ENCODE peak calls at places on chromosomes 4 and X, in eight cellular contexts. R is NCI-H774, T is mammary epithelial cell, Y is endodermal cell, X is AG04450, H is NAMALWA, K is tibial nerve, A is HS-5. L is an unnamed sample.

GRCh38 chrX:15973299-15973698 is 118.7 kb upstream of the AP1S2 start:
- DNase-seq in R (no peak), T (peak), Y (peak), X (no peak), H (peak), K (no peak), A (no peak), L (peak)

GRCh38 chrX:10597871-10598270 is 22.5 kb downstream of the MID1 start:
- DNase-seq in R (no peak), T (no peak), Y (peak), X (no peak), H (peak), K (no peak), A (no peak), L (peak)

GRCh38 chr4:37722000-37722638 is 35.9 kb upstream of the RELL1 start:
- DNase-seq in R (no peak), T (no peak), Y (no peak), X (no peak), H (no peak), K (no peak), A (no peak), L (no peak)

GRCh38 chr4:8379281-8379680 is 61.2 kb downstream of the ACOX3 start:
- DNase-seq in R (no peak), T (no peak), Y (no peak), X (no peak), H (no peak), K (no peak), A (no peak), L (no peak)

GRCh38 chr4:66555301-66555700 is 885.0 kb upstream of the EPHA5 start:
- DNase-seq in R (no peak), T (peak), Y (no peak), X (no peak), H (no peak), K (no peak), A (peak), L (no peak)

GRCh38 chr4:78749972-78750727 is 26.0 kb upstream of the BMP2K start:
- DNase-seq in R (no peak), T (no peak), Y (no peak), X (no peak), H (peak), K (no peak), A (no peak), L (no peak)

GRCh38 chr4:29320947-29321583 is 1399.1 kb upstream of the PCDH7 start:
- DNase-seq in R (no peak), T (no peak), Y (no peak), X (no peak), H (no peak), K (no peak), A (no peak), L (no peak)

GRCh38 chr4:82528074-82528473 is 33.7 kb downstream of the TMEM150C start:
- DNase-seq in R (no peak), T (no peak), Y (no peak), X (no peak), H (no peak), K (no peak), A (no peak), L (no peak)

GRCh38 chr4:113760094-113760851 is 1.3 kb downstream of the CAMK2D start:
- DNase-seq in R (no peak), T (peak), Y (peak), X (no peak), H (peak), K (peak), A (no peak), L (peak)

GRCh38 chr4:144580421-144580820 is 65.5 kb upstream of the HHIP start:
- DNase-seq in R (no peak), T (no peak), Y (no peak), X (no peak), H (no peak), K (no peak), A (no peak), L (no peak)

GRCh38 chr4:52926575-52926974 is 64.5 kb downstream of the RASL11B start:
- DNase-seq in R (no peak), T (no peak), Y (no peak), X (no peak), H (no peak), K (no peak), A (no peak), L (no peak)

GRCh38 chrX:15680401-15680800 is 15.8 kb upstream of the CLTRN start:
- DNase-seq in R (no peak), T (peak), Y (no peak), X (no peak), H (no peak), K (no peak), A (no peak), L (peak)

GRCh38 chr4:141074098-141074878 is 59.0 kb downstream of the RNF150 start:
- DNase-seq in R (no peak), T (no peak), Y (no peak), X (no peak), H (no peak), K (no peak), A (no peak), L (no peak)

GRCh38 chr4:164488114-164488513 is 265.8 kb upstream of the SMIM31 start:
- DNase-seq in R (no peak), T (peak), Y (no peak), X (no peak), H (no peak), K (no peak), A (no peak), L (no peak)

GRCh38 chrX:65750674-65751469 is 83.4 kb downstream of the MSN start:
- DNase-seq in R (no peak), T (no peak), Y (no peak), X (no peak), H (no peak), K (no peak), A (no peak), L (no peak)

GRCh38 chr4:79552311-79552710 is 144.3 kb upstream of the GK2 start:
- DNase-seq in R (no peak), T (no peak), Y (no peak), X (no peak), H (no peak), K (no peak), A (no peak), L (no peak)

GRCh38 chr4:124499266-124499665 is 213.3 kb downstream of the ANKRD50 start:
- DNase-seq in R (no peak), T (no peak), Y (no peak), X (no peak), H (no peak), K (no peak), A (no peak), L (no peak)

GRCh38 chr4:168515222-168516011 is 18.6 kb downstream of the PALLD start:
- DNase-seq in R (no peak), T (no peak), Y (no peak), X (no peak), H (no peak), K (no peak), A (no peak), L (no peak)

GRCh38 chrX:3962511-3963350 is 249.3 kb upstream of the PRKX start:
- DNase-seq in R (peak), T (peak), Y (peak), X (no peak), H (peak), K (peak), A (no peak), L (peak)

GRCh38 chr4:107391009-107391629 is 328.9 kb downstream of the PAPSS1 start:
- DNase-seq in R (no peak), T (no peak), Y (no peak), X (no peak), H (no peak), K (no peak), A (no peak), L (no peak)

GRCh38 chr4:107578321-107578720 is 141.7 kb downstream of the PAPSS1 start:
- DNase-seq in R (no peak), T (no peak), Y (no peak), X (peak), H (no peak), K (no peak), A (no peak), L (no peak)

GRCh38 chrX:22399793-22400192 is 127.1 kb downstream of the CBLL2 start:
- DNase-seq in R (no peak), T (peak), Y (no peak), X (no peak), H (no peak), K (no peak), A (no peak), L (peak)

GRCh38 chrX:68261060-68261672 is 172.1 kb downstream of the OPHN1 start:
- DNase-seq in R (no peak), T (peak), Y (no peak), X (no peak), H (no peak), K (peak), A (no peak), L (peak)

GRCh38 chrX:134604701-134605271 is 53.5 kb downstream of the PLAC1 start:
- DNase-seq in R (peak), T (peak), Y (no peak), X (no peak), H (no peak), K (no peak), A (no peak), L (peak)

GRCh38 chrX:53445977-53446376 is 11.8 kb upstream of the HSD17B10 start:
- DNase-seq in R (no peak), T (peak), Y (peak), X (no peak), H (peak), K (no peak), A (no peak), L (peak)

GRCh38 chrX:150486011-150486410 is 82.4 kb upstream of the MTM1 start:
- DNase-seq in R (no peak), T (peak), Y (peak), X (peak), H (peak), K (peak), A (no peak), L (peak)

GRCh38 chr4:139576219-139576618 is 20.2 kb upstream of the SETD7 start:
- DNase-seq in R (no peak), T (no peak), Y (no peak), X (no peak), H (no peak), K (no peak), A (no peak), L (no peak)

GRCh38 chrX:44651347-44651746 is 108.7 kb upstream of the FUNDC1 start:
- DNase-seq in R (no peak), T (no peak), Y (peak), X (no peak), H (no peak), K (no peak), A (no peak), L (peak)

GRCh38 chrX:1451676-1452496 is 823 bp downstream of the ASMTL start:
- DNase-seq in R (no peak), T (no peak), Y (peak), X (no peak), H (no peak), K (no peak), A (no peak), L (no peak)

GRCh38 chr4:75708218-75708691 is 16.1 kb upstream of the USO1 start:
- DNase-seq in R (no peak), T (no peak), Y (peak), X (no peak), H (peak), K (no peak), A (no peak), L (peak)

GRCh38 chrX:133053854-133054565 is 42.9 kb downstream of the USP26 start:
- DNase-seq in R (no peak), T (peak), Y (no peak), X (no peak), H (no peak), K (no peak), A (peak), L (peak)

GRCh38 chrX:11427082-11428033 is 134.1 kb downstream of the AMELX start:
- DNase-seq in R (no peak), T (no peak), Y (peak), X (no peak), H (no peak), K (peak), A (no peak), L (no peak)

GRCh38 chrX:114210879-114211278 is 373.0 kb upstream of the HTR2C start:
- DNase-seq in R (no peak), T (no peak), Y (no peak), X (no peak), H (no peak), K (no peak), A (no peak), L (no peak)

GRCh38 chrX:131703646-131704045 is 159.8 kb downstream of the OR13H1 start:
- DNase-seq in R (no peak), T (peak), Y (no peak), X (no peak), H (no peak), K (no peak), A (no peak), L (no peak)

GRCh38 chr4:575281-576141 is 584 bp downstream of the TMEM271 start:
- DNase-seq in R (no peak), T (peak), Y (peak), X (no peak), H (no peak), K (no peak), A (no peak), L (peak)

GRCh38 chr4:165426769-165427168 is 48.0 kb downstream of the CPE start:
- DNase-seq in R (no peak), T (no peak), Y (no peak), X (no peak), H (no peak), K (no peak), A (no peak), L (no peak)

GRCh38 chr4:110621328-110621812 is 1.5 kb downstream of the PITX2 start:
- DNase-seq in R (no peak), T (no peak), Y (no peak), X (no peak), H (no peak), K (no peak), A (no peak), L (no peak)

GRCh38 chrX:109890910-109891502 is 111.9 kb upstream of the TMEM164 start:
- DNase-seq in R (peak), T (peak), Y (peak), X (no peak), H (peak), K (peak), A (no peak), L (peak)

GRCh38 chr4:91359714-91360051 is 944.1 kb upstream of the GRID2 start:
- DNase-seq in R (no peak), T (no peak), Y (no peak), X (no peak), H (no peak), K (no peak), A (no peak), L (no peak)

L was measured in renal cortical epithelial cell.